ENCODE peak calls at places on chromosomes 4 and X, in four cellular contexts. One of them, this sample, is unnamed.

GRCh38 chr4:185771696-185772390 is 40.2 kb downstream of the SORBS2 start:
- DNase-seq in transverse colon: no peak
- DNase-seq in GM12891: no peak
- DNase-seq in suprapubic skin: no peak
- DNase-seq in this sample: no peak

GRCh38 chr4:128286474-128287158 is 997 bp downstream of the PGRMC2 start:
- DNase-seq in transverse colon: no peak
- DNase-seq in GM12891: no peak
- DNase-seq in suprapubic skin: no peak
- DNase-seq in this sample: no peak

GRCh38 chrX:120380699-120381098 is 18.8 kb downstream of the ATP1B4 start:
- DNase-seq in transverse colon: no peak
- DNase-seq in GM12891: no peak
- DNase-seq in suprapubic skin: no peak
- DNase-seq in this sample: no peak

GRCh38 chrX:130861462-130861861 is 41.5 kb downstream of the ENOX2 start:
- DNase-seq in transverse colon: no peak
- DNase-seq in GM12891: no peak
- DNase-seq in suprapubic skin: no peak
- DNase-seq in this sample: no peak

GRCh38 chr4:65665951-65666523 is 4.3 kb downstream of the EPHA5 start:
- DNase-seq in transverse colon: no peak
- DNase-seq in GM12891: no peak
- DNase-seq in suprapubic skin: no peak
- DNase-seq in this sample: no peak

GRCh38 chr4:74444891-74445642 is at the start of gene AREG:
- DNase-seq in transverse colon: peak; percentile 94
- DNase-seq in GM12891: peak; percentile 57
- DNase-seq in suprapubic skin: peak; percentile 87
- DNase-seq in this sample: peak; percentile 94

GRCh38 chr4:141768954-141769353 is 132.6 kb downstream of the IL15 start:
- DNase-seq in transverse colon: no peak
- DNase-seq in GM12891: no peak
- DNase-seq in suprapubic skin: no peak
- DNase-seq in this sample: no peak

GRCh38 chr4:165931741-165932140 is 58.7 kb downstream of the TLL1 start:
- DNase-seq in transverse colon: no peak
- DNase-seq in GM12891: no peak
- DNase-seq in suprapubic skin: no peak
- DNase-seq in this sample: no peak

GRCh38 chr4:151808120-151808529 is 47.3 kb upstream of the GATB start:
- DNase-seq in transverse colon: no peak
- DNase-seq in GM12891: no peak
- DNase-seq in suprapubic skin: no peak
- DNase-seq in this sample: no peak

GRCh38 chr4:187929024-187929423 is 66.5 kb upstream of the ZFP42 start:
- DNase-seq in transverse colon: no peak
- DNase-seq in GM12891: no peak
- DNase-seq in suprapubic skin: no peak
- DNase-seq in this sample: no peak

GRCh38 chr4:158710814-158711213 is 12.4 kb downstream of the PPID start:
- DNase-seq in transverse colon: no peak
- DNase-seq in GM12891: no peak
- DNase-seq in suprapubic skin: no peak
- DNase-seq in this sample: no peak

GRCh38 chr4:56871357-56871993 is 36.2 kb upstream of the REST start:
- DNase-seq in transverse colon: no peak
- DNase-seq in GM12891: no peak
- DNase-seq in suprapubic skin: no peak
- DNase-seq in this sample: no peak

GRCh38 chr4:173752610-173753009 is 222.6 kb upstream of the HAND2 start:
- DNase-seq in transverse colon: peak; percentile 31
- DNase-seq in GM12891: no peak
- DNase-seq in suprapubic skin: no peak
- DNase-seq in this sample: no peak

GRCh38 chr4:112403072-112403945 is 106.1 kb downstream of the ALPK1 start:
- DNase-seq in transverse colon: no peak
- DNase-seq in GM12891: no peak
- DNase-seq in suprapubic skin: no peak
- DNase-seq in this sample: no peak

GRCh38 chrX:71637253-71637618 is 18.9 kb upstream of the CXCR3 start:
- DNase-seq in transverse colon: no peak
- DNase-seq in GM12891: no peak
- DNase-seq in suprapubic skin: no peak
- DNase-seq in this sample: no peak

GRCh38 chr4:165472943-165473676 is 94.3 kb downstream of the CPE start:
- DNase-seq in transverse colon: no peak
- DNase-seq in GM12891: no peak
- DNase-seq in suprapubic skin: no peak
- DNase-seq in this sample: no peak

GRCh38 chrX:47645530-47645929 is 4.8 kb downstream of the ELK1 start:
- DNase-seq in transverse colon: no peak
- DNase-seq in GM12891: no peak
- DNase-seq in suprapubic skin: no peak
- DNase-seq in this sample: no peak

GRCh38 chrX:10012776-10013175 is 45.6 kb downstream of the CLDN34 start:
- DNase-seq in transverse colon: no peak
- DNase-seq in GM12891: no peak
- DNase-seq in suprapubic skin: no peak
- DNase-seq in this sample: no peak

GRCh38 chrX:374566-374965 is 12.1 kb downstream of the PPP2R3B start:
- DNase-seq in transverse colon: no peak
- DNase-seq in GM12891: no peak
- DNase-seq in suprapubic skin: no peak
- DNase-seq in this sample: no peak

GRCh38 chrX:87299563-87300160 is 217.9 kb upstream of the KLHL4 start:
- DNase-seq in transverse colon: no peak
- DNase-seq in GM12891: no peak
- DNase-seq in suprapubic skin: no peak
- DNase-seq in this sample: no peak

GRCh38 chrX:39855748-39856129 is 242.0 kb downstream of the BCOR start:
- DNase-seq in transverse colon: peak; percentile 62
- DNase-seq in GM12891: no peak
- DNase-seq in suprapubic skin: no peak
- DNase-seq in this sample: no peak

DNA sequence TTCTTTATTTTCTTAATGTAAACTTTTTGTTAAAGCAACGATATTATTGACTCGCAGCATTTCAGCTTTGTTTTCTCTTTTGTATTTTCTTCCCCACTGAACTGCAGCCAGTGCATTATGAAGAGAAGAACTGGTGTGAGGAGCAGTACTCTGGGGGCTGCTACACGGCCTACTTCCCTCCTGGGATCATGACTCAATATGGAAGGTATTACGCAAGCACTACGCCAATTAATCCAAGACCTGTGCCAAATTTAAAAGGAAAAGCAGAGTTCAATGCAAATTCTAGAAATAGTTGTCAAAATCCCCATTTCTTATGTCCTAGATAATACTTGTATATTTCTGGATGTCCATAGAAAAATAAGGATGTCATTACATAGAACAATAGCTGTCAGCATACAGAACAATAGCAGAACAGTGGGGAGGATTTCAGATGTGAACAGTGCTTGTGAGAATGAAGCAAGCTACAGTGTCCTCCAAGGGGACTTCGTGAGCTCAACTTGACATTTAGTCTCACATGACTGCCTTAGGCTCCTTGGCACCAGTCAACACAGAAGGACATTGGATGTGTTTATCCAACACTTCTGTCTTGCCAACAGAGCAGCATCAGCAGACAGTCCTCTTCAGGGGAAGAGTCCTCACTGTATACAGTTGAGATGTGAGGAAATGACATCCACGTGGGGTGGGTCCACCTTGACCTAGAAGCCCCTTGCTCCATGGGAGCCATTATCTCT is 85.9 kb downstream of the MAOA start:
- DNase-seq in transverse colon: no peak
- DNase-seq in GM12891: no peak
- DNase-seq in suprapubic skin: no peak
- DNase-seq in this sample: no peak
- TF ChIP-seq POLR2AphosphoS5 in transverse colon: peak; percentile 10
- TF ChIP-seq POLR2AphosphoS5 in GM12891: no peak
- TF ChIP-seq POLR2AphosphoS5 in suprapubic skin: no peak
- TF ChIP-seq POLR2AphosphoS5 in this sample: peak; percentile 49

DNA sequence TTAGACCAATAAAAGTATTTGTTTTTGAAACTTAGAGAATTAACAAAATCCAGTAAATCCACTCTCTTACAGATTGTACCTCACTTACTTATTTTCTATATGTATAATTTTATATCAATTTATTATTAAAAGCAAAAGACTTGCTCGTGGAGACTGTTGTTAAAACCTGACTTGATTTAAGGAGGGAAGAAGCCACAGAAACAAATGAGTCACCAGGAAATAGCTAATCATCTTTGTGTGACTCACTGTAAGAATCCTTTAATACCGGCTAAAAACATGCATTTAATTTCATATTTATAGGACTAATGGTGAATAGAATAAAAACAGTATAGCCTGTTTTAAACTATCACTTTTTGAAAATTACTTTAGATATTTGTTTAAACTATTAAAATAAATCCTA is 29.9 kb upstream of the UBE2NL start:
- DNase-seq in transverse colon: no peak
- DNase-seq in GM12891: no peak
- DNase-seq in suprapubic skin: no peak
- DNase-seq in this sample: no peak
- TF ChIP-seq POLR2AphosphoS5 in transverse colon: no peak
- TF ChIP-seq POLR2AphosphoS5 in GM12891: no peak
- TF ChIP-seq POLR2AphosphoS5 in suprapubic skin: no peak
- TF ChIP-seq POLR2AphosphoS5 in this sample: no peak

GRCh38 chr4:22512306-22512705 is 3.6 kb downstream of the ADGRA3 start:
- DNase-seq in transverse colon: no peak
- DNase-seq in GM12891: no peak
- DNase-seq in suprapubic skin: no peak
- DNase-seq in this sample: no peak

GRCh38 chr4:22514001-22514400 is 1.9 kb downstream of the ADGRA3 start:
- DNase-seq in transverse colon: no peak
- DNase-seq in GM12891: no peak
- DNase-seq in suprapubic skin: no peak
- DNase-seq in this sample: no peak

GRCh38 chr4:22515145-22515887 is 550 bp downstream of the ADGRA3 start:
- DNase-seq in transverse colon: peak; percentile 78
- DNase-seq in GM12891: peak; percentile 21
- DNase-seq in suprapubic skin: no peak
- DNase-seq in this sample: no peak

GRCh38 chr4:22514431-22514830 is 1.4 kb downstream of the ADGRA3 start:
- DNase-seq in transverse colon: no peak
- DNase-seq in GM12891: no peak
- DNase-seq in suprapubic skin: no peak
- DNase-seq in this sample: no peak

GRCh38 chr4:22515888-22516541 is at the start of gene ADGRA3:
- DNase-seq in transverse colon: peak; percentile 80
- DNase-seq in GM12891: peak; percentile 28
- DNase-seq in suprapubic skin: no peak
- DNase-seq in this sample: no peak
- TF ChIP-seq POLR2AphosphoS5 in transverse colon: peak; percentile 59
- TF ChIP-seq POLR2AphosphoS5 in GM12891: no peak
- TF ChIP-seq POLR2AphosphoS5 in suprapubic skin: no peak
- TF ChIP-seq POLR2AphosphoS5 in this sample: peak; percentile 40

DNA sequence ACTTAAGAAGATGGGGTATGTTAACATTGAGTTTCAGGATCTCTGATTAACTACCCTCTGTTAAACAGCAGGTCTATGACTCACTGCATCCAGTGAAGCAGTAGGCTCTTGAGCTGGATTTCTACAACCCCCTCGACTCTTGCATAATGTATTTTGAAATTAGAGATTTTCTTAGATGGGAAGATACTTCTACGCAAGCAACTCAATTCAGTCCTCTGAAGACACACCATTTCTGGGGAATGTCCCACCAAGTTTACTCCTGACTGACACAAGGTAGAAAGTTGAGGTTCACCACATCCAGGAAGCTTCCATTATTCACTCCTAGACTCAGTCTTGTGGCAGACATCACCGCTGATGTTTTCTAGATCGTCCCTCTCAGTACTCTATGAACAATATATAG is 12.9 kb downstream of the PALLD start:
- DNase-seq in transverse colon: no peak
- DNase-seq in GM12891: no peak
- DNase-seq in suprapubic skin: no peak
- DNase-seq in this sample: no peak
- TF ChIP-seq POLR2AphosphoS5 in transverse colon: no peak
- TF ChIP-seq POLR2AphosphoS5 in GM12891: no peak
- TF ChIP-seq POLR2AphosphoS5 in suprapubic skin: no peak
- TF ChIP-seq POLR2AphosphoS5 in this sample: no peak

DNA sequence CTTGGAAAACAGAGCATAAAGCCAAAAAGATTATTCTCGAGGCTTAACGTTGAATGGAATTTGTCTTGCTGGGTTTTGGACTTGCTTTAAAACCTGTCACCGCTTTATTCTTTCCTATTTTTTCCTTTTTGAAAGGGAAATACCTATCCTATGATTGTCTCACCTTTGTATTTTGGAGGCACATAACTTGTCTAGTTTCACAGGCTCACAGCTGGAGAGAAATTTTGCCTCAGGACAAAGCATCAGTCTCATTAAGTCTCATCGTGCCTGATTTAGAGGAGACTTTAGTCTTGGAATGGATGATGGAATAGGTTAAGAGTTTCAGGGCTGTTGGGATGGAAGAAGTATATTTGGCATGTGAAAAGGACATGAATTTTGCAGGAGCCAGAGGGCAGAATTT is 253.9 kb downstream of the SNCA start:
- DNase-seq in transverse colon: no peak
- DNase-seq in GM12891: no peak
- DNase-seq in suprapubic skin: no peak
- DNase-seq in this sample: no peak
- TF ChIP-seq POLR2AphosphoS5 in transverse colon: no peak
- TF ChIP-seq POLR2AphosphoS5 in GM12891: no peak
- TF ChIP-seq POLR2AphosphoS5 in suprapubic skin: no peak
- TF ChIP-seq POLR2AphosphoS5 in this sample: no peak

DNA sequence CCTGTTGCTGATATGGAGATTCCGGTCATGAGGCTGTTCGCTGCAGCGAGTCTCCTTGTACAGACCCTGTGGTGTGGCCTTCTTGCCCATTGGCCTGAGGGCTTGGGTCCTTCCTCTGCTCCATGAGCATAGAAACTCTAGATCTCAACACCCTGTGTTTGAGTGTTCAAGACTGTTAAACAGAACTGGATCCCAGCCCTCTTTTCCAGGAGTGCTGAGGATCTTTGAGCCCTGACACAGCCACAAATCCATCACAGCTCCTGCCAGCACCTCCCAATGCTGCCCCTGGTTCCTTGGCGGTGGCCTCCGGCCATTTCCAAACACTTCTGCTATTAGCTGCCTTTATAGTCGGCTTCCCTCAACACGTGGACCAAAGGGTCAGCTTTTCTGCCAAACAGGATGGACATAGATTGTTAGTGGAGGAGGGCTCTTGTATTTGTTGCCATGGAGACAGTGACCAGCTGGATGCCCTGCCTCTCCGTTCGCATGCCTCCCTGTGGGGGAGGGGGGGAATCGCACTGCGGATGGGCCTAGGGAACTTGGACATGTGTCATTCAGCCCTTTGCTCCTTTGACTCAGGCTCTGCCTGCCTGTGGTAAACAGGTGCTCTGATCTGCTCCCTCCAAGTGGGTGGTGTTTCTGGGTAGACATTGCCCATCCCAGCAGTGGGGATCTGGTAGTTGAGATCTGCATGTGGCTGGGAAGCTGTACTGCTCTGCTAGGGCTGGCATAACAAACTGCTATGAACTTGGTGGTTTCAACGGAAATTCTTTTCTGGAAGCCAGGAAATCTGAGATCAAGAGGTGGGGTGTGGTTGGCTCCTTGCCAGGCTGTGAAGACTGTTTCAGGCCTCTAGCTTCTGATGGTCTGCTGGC is 6.9 kb upstream of the WDR1 start:
- DNase-seq in transverse colon: peak; percentile 58
- DNase-seq in GM12891: no peak
- DNase-seq in suprapubic skin: no peak
- DNase-seq in this sample: no peak
- TF ChIP-seq POLR2AphosphoS5 in transverse colon: peak; percentile 6
- TF ChIP-seq POLR2AphosphoS5 in GM12891: no peak
- TF ChIP-seq POLR2AphosphoS5 in suprapubic skin: no peak
- TF ChIP-seq POLR2AphosphoS5 in this sample: no peak

This sample was measured in esophagus muscularis mucosa.